ENCODE peak calls at places on chromosomes 7 and 10, in four cellular contexts. L is stimulated activated naive CD8-positive, alpha-beta T cell treated with anti-CD3 and anti-CD28 coated beads, Interleukin-15, amount 100 ng/mL, for 72 hours; M is T-helper 9 cell; K is activated naive CD4-positive, alpha-beta T cell. F is an unnamed sample.

GRCh38 chr7:124857672-124858235 is 71.9 kb downstream of the POT1 start:
- DNase-seq in K (no peak), L (no peak), M (no peak), F (no peak)

GRCh38 chr7:92836489-92837213 is at the start of gene CDK6:
- DNase-seq in L (peak; percentile 73), K (peak; percentile 49), M (peak; percentile 56), F (peak; percentile 47)

GRCh38 chr10:90451283-90451682 is 406.6 kb downstream of the HTR7 start:
- DNase-seq in M (no peak), L (no peak), K (no peak), F (no peak)

GRCh38 chr7:33196194-33196593 is 66.8 kb downstream of the BBS9 start:
- DNase-seq in L (no peak), M (no peak), K (no peak), F (no peak)

GRCh38 chr10:129867780-129868179 is 96.3 kb downstream of the EBF3 start:
- DNase-seq in L (no peak), K (no peak), M (no peak), F (no peak)

GRCh38 chr7:92266415-92267241 is 20.9 kb downstream of the ANKIB1 start:
- DNase-seq in K (no peak), M (no peak), L (no peak), F (no peak)

GRCh38 chr10:3774814-3775670 is 10.0 kb downstream of the KLF6 start:
- DNase-seq in M (no peak), K (no peak), L (no peak), F (peak; percentile 60)

GRCh38 chr7:155580367-155580766 is 34.0 kb upstream of the CNPY1 start:
- DNase-seq in M (no peak), L (peak; percentile 79), K (no peak), F (no peak)

GRCh38 chr10:61899997-61900828 is 1.3 kb upstream of the ARID5B start:
- DNase-seq in K (peak; percentile 9), L (peak; percentile 60), M (peak; percentile 31), F (peak; percentile 59)

GRCh38 chr7:146961617-146962016 is 845.0 kb downstream of the CNTNAP2 start:
- DNase-seq in M (no peak), L (no peak), K (no peak), F (no peak)

GRCh38 chr10:103872137-103872933 is 17.0 kb upstream of the SH3PXD2A start:
- DNase-seq in K (no peak), M (no peak), L (no peak), F (peak; percentile 68)

GRCh38 chr7:46909601-46910051 is 672.3 kb downstream of the TNS3 start:
- DNase-seq in K (no peak), M (no peak), L (no peak), F (no peak)

GRCh38 chr10:43265799-43266721 is 805 bp downstream of the RASGEF1A start:
- DNase-seq in M (peak; percentile 41), K (no peak), L (peak; percentile 48), F (peak; percentile 85)

GRCh38 chr10:129637010-129637409 is 170.0 kb downstream of the MGMT start:
- DNase-seq in K (no peak), L (no peak), M (no peak), F (no peak)

GRCh38 chr10:84415539-84416244 is 87.3 kb downstream of the CCSER2 start:
- DNase-seq in L (no peak), K (no peak), M (no peak), F (no peak)

GRCh38 chr10:23643396-23643795 is 204.5 kb downstream of the OTUD1 start:
- DNase-seq in K (no peak), M (no peak), L (no peak), F (no peak)

GRCh38 chr7:45514944-45515343 is 59.2 kb upstream of the ADCY1 start:
- DNase-seq in M (no peak), K (no peak), L (no peak), F (no peak)

GRCh38 chr10:113069595-113069994 is 119.5 kb downstream of the TCF7L2 start:
- DNase-seq in K (no peak), M (no peak), L (no peak), F (no peak)

GRCh38 chr7:19619122-19619521 is 89.7 kb downstream of the POLR1F start:
- DNase-seq in K (no peak), M (no peak), L (no peak), F (no peak)

GRCh38 chr7:29276806-29277205 is 82.2 kb downstream of the CHN2 start:
- DNase-seq in M (no peak), K (no peak), L (no peak), F (no peak)

GRCh38 chr10:33052476-33052875 is 94.4 kb upstream of the ITGB1 start:
- DNase-seq in M (no peak), L (no peak), K (no peak), F (no peak)

GRCh38 chr10:133308431-133309110 is at the start of the genes TUBGCP2 and ZNF511:
- DNase-seq in K (peak; percentile 89), L (peak; percentile 90), M (peak; percentile 84), F (peak; percentile 76)

GRCh38 chr10:86942441-86943315 is 14.7 kb downstream of the MMRN2 start:
- DNase-seq in L (no peak), M (no peak), K (no peak), F (peak; percentile 83)

GRCh38 chr7:150975536-150976285 is 2.4 kb downstream of the KCNH2 start:
- DNase-seq in L (no peak), K (no peak), M (no peak), F (no peak)

GRCh38 chr10:29473411-29474100 is 161.2 kb downstream of the SVIL start:
- DNase-seq in L (no peak), K (no peak), M (no peak), F (peak; percentile 83)

GRCh38 chr7:97847791-97848190 is 24.4 kb downstream of the ASNS start:
- DNase-seq in K (no peak), M (no peak), L (no peak), F (no peak)

GRCh38 chr7:81002471-81002870 is 83.6 kb upstream of the SEMA3C start:
- DNase-seq in L (no peak), M (no peak), K (no peak), F (no peak)

GRCh38 chr7:66627151-66627681 is 1.5 kb upstream of the KCTD7 start:
- DNase-seq in M (no peak), K (no peak), L (no peak), F (no peak)

GRCh38 chr7:158829021-158829341 is 328 bp downstream of the ESYT2 start:
- DNase-seq in L (peak; percentile 84), M (peak; percentile 45), K (no peak), F (no peak)

GRCh38 chr7:70595741-70596574 is 536.0 kb upstream of the GALNT17 start:
- DNase-seq in K (no peak), L (peak; percentile 11), M (no peak), F (no peak)

GRCh38 chr7:27842094-27842493 is 102.1 kb downstream of the TAX1BP1 start:
- DNase-seq in L (no peak), K (no peak), M (no peak), F (no peak)

GRCh38 chr10:35913628-35914027 is 271.5 kb upstream of the FZD8 start:
- DNase-seq in M (no peak), K (no peak), L (no peak), F (no peak)

GRCh38 chr10:527416-527815 is 162.1 kb downstream of the DIP2C start:
- DNase-seq in K (no peak), L (no peak), M (no peak), F (no peak)

GRCh38 chr10:103803941-103804340 is 51.4 kb downstream of the SH3PXD2A start:
- DNase-seq in K (no peak), L (no peak), M (no peak), F (no peak)

GRCh38 chr7:130942211-130942964 is 208.4 kb upstream of the KLF14 start:
- DNase-seq in L (no peak), K (no peak), M (no peak), F (no peak)

GRCh38 chr7:6651866-6652445 is 14.8 kb downstream of the ZNF316 start:
- DNase-seq in K (no peak), L (no peak), M (no peak), F (peak; percentile 82)

GRCh38 chr7:91151916-91152315 is 112.3 kb upstream of the FZD1 start:
- DNase-seq in L (no peak), K (no peak), M (no peak), F (no peak)

F was measured in lower leg skin.